ENCODE peak calls at places on chromosomes 2 and 18, in four cellular contexts. Q is RPMI7951; T is posterior cingulate gyrus; I is stimulated activated CD4-positive, alpha-beta T cell treated with anti-CD3 and anti-CD28 coated beads, Interleukin-2, amount 100 ng/mL, for 24 hours. G is an unnamed sample.

GRCh38 chr2:113700186-113700841 is 56.1 kb downstream of the SLC35F5 start:
- DNase-seq in T (no peak), I (peak; percentile 52), Q (peak; percentile 78), G (peak; percentile 19)

GRCh38 chr18:63799164-63799563 is 23.9 kb downstream of the SERPINB7 start:
- DNase-seq in T (no peak), I (no peak), Q (no peak), G (no peak)

GRCh38 chr18:6414723-6415362 is at the start of gene L3MBTL4:
- DNase-seq in Q (no peak), T (no peak), I (no peak), G (no peak)

GRCh38 chr18:57435851-57436192 is 648 bp downstream of the ONECUT2 start:
- DNase-seq in T (no peak), I (no peak), Q (no peak), G (no peak)

GRCh38 chr2:178114462-178114861 is 2.2 kb downstream of the RBM45 start:
- DNase-seq in Q (no peak), T (no peak), I (no peak), G (no peak)

GRCh38 chr2:180516204-180516603 is 464.2 kb upstream of the UBE2E3 start:
- DNase-seq in Q (no peak), T (no peak), I (no peak), G (no peak)

GRCh38 chr2:195600796-195601195 is 56.2 kb upstream of the SLC39A10 start:
- DNase-seq in T (no peak), Q (no peak), I (no peak), G (no peak)

GRCh38 chr2:147101906-147102790 is 742.7 kb upstream of the ACVR2A start:
- DNase-seq in Q (no peak), I (no peak), T (no peak), G (no peak)

GRCh38 chr2:195562624-195563566 is 94.1 kb upstream of the SLC39A10 start:
- DNase-seq in I (no peak), T (no peak), Q (no peak), G (no peak)

GRCh38 chr18:1311376-1311775 is 406.7 kb downstream of the ADCYAP1 start:
- DNase-seq in Q (no peak), T (no peak), I (no peak), G (no peak)

GRCh38 chr2:240561325-240561971 is 1.3 kb downstream of the DUSP28 start:
- DNase-seq in Q (peak; percentile 76), I (peak; percentile 34), T (no peak), G (no peak)

GRCh38 chr2:202529389-202529788 is 105.4 kb upstream of the FAM117B start:
- DNase-seq in Q (peak; percentile 48), T (no peak), I (no peak), G (no peak)

GRCh38 chr2:134869941-134870736 is 31.7 kb downstream of the ACMSD start:
- DNase-seq in T (no peak), Q (peak; percentile 98), I (no peak), G (no peak)

GRCh38 chr2:146642066-146642465 is 1202.8 kb upstream of the ACVR2A start:
- DNase-seq in Q (no peak), I (no peak), T (no peak), G (no peak)

GRCh38 chr2:231928901-231929725 is 2.9 kb upstream of the NPPC start:
- DNase-seq in I (no peak), Q (no peak), T (no peak), G (no peak)

GRCh38 chr2:104425850-104426581 is 427.9 kb upstream of the POU3F3 start:
- DNase-seq in I (no peak), T (no peak), Q (no peak), G (no peak)

GRCh38 chr2:12675352-12675795 is 41.4 kb upstream of the TRIB2 start:
- DNase-seq in T (no peak), Q (peak; percentile 38), I (no peak), G (no peak)

GRCh38 chr2:23422089-23423061 is 37.4 kb downstream of the KLHL29 start:
- DNase-seq in I (no peak), T (no peak), Q (no peak), G (no peak)

GRCh38 chr18:35454803-35455202 is 43.0 kb downstream of the INO80C start:
- DNase-seq in T (no peak), I (no peak), Q (no peak), G (no peak)

GRCh38 chr2:85949280-85949679 is 60.5 kb upstream of the ST3GAL5 start:
- DNase-seq in T (no peak), I (no peak), Q (peak; percentile 37), G (no peak)

GRCh38 chr2:31335921-31336570 is 78.5 kb downstream of the XDH start:
- DNase-seq in I (no peak), Q (peak; percentile 86), T (no peak), G (no peak)

GRCh38 chr2:232340171-232340935 is 38.2 kb upstream of the ALPP start:
- DNase-seq in I (no peak), T (no peak), Q (no peak), G (no peak)

GRCh38 chr2:229519655-229520054 is 194.7 kb downstream of the DNER start:
- DNase-seq in Q (peak; percentile 82), I (no peak), T (no peak), G (no peak)

GRCh38 chr2:240926516-240927389 is 20.6 kb downstream of the CROCC2 start:
- DNase-seq in I (no peak), T (peak; percentile 7), Q (peak; percentile 68), G (no peak)

GRCh38 chr18:72543362-72544055 is 633 bp downstream of the CBLN2 start:
- DNase-seq in T (no peak), Q (no peak), I (no peak), G (no peak)

GRCh38 chr2:215770668-215771067 is 242.7 kb downstream of the MREG start:
- DNase-seq in Q (no peak), T (no peak), I (no peak), G (no peak)

GRCh38 chr2:44547713-44548112 is 186.0 kb downstream of the CAMKMT start:
- DNase-seq in T (no peak), I (no peak), Q (peak; percentile 29), G (no peak)

GRCh38 chr2:20538308-20539132 is 91.6 kb downstream of the RHOB start:
- DNase-seq in Q (no peak), T (no peak), I (no peak), G (no peak)

GRCh38 chr18:36465276-36465675 is 167.8 kb downstream of the FHOD3 start:
- DNase-seq in Q (no peak), T (no peak), I (no peak), G (no peak)

GRCh38 chr2:120390381-120391055 is 44.6 kb downstream of the INHBB start:
- DNase-seq in I (no peak), T (peak; percentile 9), Q (no peak), G (no peak)

GRCh38 chr18:23690505-23691068 is 1.3 kb downstream of the LAMA3 start:
- DNase-seq in T (no peak), I (no peak), Q (no peak), G (no peak)

GRCh38 chr18:75244336-75244735 is 33.7 kb downstream of the TSHZ1 start:
- DNase-seq in T (no peak), I (no peak), Q (no peak), G (no peak)

GRCh38 chr2:240820014-240820606 is at the start of gene KIF1A:
- DNase-seq in T (peak; percentile 89), Q (no peak), I (peak; percentile 18), G (no peak)

GRCh38 chr2:224357098-224357901 is 44.6 kb downstream of the FAM124B start:
- DNase-seq in I (peak; percentile 66), T (no peak), Q (peak; percentile 54), G (peak; percentile 35)

GRCh38 chr2:230225486-230225885 is at the start of gene SP140:
- DNase-seq in Q (no peak), I (peak; percentile 78), T (no peak), G (peak; percentile 80)

GRCh38 chr2:61962095-61962984 is 56.9 kb downstream of the COMMD1 start:
- DNase-seq in T (no peak), I (no peak), Q (no peak), G (no peak)

GRCh38 chr2:37370666-37371065 is 26.2 kb downstream of the QPCT start:
- DNase-seq in T (no peak), Q (no peak), I (no peak), G (no peak)

G was measured in activated T-helper 1 cell treated with anti-CD3 and anti-CD28 coated beads, Interleukin-12 subunit alpha, Interleukin-12 subunit beta, Interleukin-2, Interleukin-4 antibody, amounts not matched to agents 30 ng/mL and 10 ng/mL and 1 ng/mL, durations not matched to agents 14 hours and 24 hours and 36 hours.